ENCODE peak calls at places on chromosomes 7 and 10, in five cellular contexts. V, F, S, L and H are unnamed samples.

GRCh38 chr10:112827951-112828350 is 122.1 kb upstream of the TCF7L2 start:
- DNase-seq in V (no peak), S (no peak), L (no peak), F (no peak), H (no peak)

GRCh38 chr7:86222806-86223205 is 420.9 kb upstream of the GRM3 start:
- DNase-seq in L (no peak), S (no peak), F (no peak), V (no peak), H (no peak)

GRCh38 chr10:116331815-116332214 is 7.6 kb downstream of the CCDC172 start:
- DNase-seq in V (no peak), L (no peak), S (no peak), F (no peak), H (no peak)

GRCh38 chr7:100583132-100584045 is 2.5 kb downstream of the LRCH4 start:
- DNase-seq in S (no peak), V (no peak), F (peak; percentile 43), L (no peak), H (no peak)

GRCh38 chr7:7176421-7177043 is 5.8 kb upstream of the C1GALT1 start:
- DNase-seq in V (no peak), L (peak; percentile 59), F (no peak), S (peak; percentile 67), H (no peak)

GRCh38 chr10:124389613-124390361 is 28.9 kb downstream of the OAT start:
- DNase-seq in F (no peak), L (peak; percentile 2), V (no peak), S (no peak), H (no peak)

GRCh38 chr10:106652279-106652678 is 512.2 kb downstream of the SORCS1 start:
- DNase-seq in F (no peak), L (no peak), V (no peak), S (peak; percentile 23), H (no peak)

GRCh38 chr7:10122573-10123100 is 851.0 kb upstream of the PHF14 start:
- DNase-seq in V (no peak), S (no peak), F (no peak), L (no peak), H (no peak)

GRCh38 chr10:31071232-31071999 is 39.8 kb upstream of the ZNF438 start:
- DNase-seq in V (no peak), L (peak; percentile 48), S (no peak), F (no peak), H (no peak)

GRCh38 chr10:100728928-100729876 is 16.2 kb upstream of the PAX2 start:
- DNase-seq in V (no peak), F (no peak), L (no peak), S (peak; percentile 50), H (no peak)

GRCh38 chr10:20233423-20233822 is 417.2 kb downstream of the PLXDC2 start:
- DNase-seq in V (no peak), S (peak; percentile 82), F (no peak), L (no peak), H (no peak)

GRCh38 chr7:2813350-2814185 is 30.5 kb downstream of the GNA12 start:
- DNase-seq in S (no peak), F (no peak), L (no peak), V (no peak), H (no peak)

GRCh38 chr10:131549116-131549515 is 237.6 kb upstream of the TCERG1L start:
- DNase-seq in L (no peak), V (no peak), S (no peak), F (no peak), H (no peak)

GRCh38 chr7:12827920-12828319 is 140.5 kb downstream of the ARL4A start:
- DNase-seq in L (no peak), V (no peak), F (no peak), S (no peak), H (no peak)

GRCh38 chr7:7327423-7327822 is 145.1 kb downstream of the C1GALT1 start:
- DNase-seq in F (no peak), V (no peak), L (no peak), S (no peak), H (no peak)

GRCh38 chr7:158266817-158267736 is 320.5 kb downstream of the PTPRN2 start:
- DNase-seq in V (no peak), S (no peak), F (no peak), L (no peak), H (no peak)

GRCh38 chr10:30384791-30385201 is 35.7 kb upstream of the MTPAP start:
- DNase-seq in V (no peak), L (peak; percentile 34), F (no peak), S (peak; percentile 76), H (no peak)

GRCh38 chr7:20790273-20790842 is 3.7 kb upstream of the SP8 start:
- DNase-seq in L (no peak), S (no peak), F (no peak), V (no peak), H (no peak)

GRCh38 chr10:115948415-115948814 is 324.6 kb downstream of the GFRA1 start:
- DNase-seq in L (peak; percentile 20), V (no peak), S (peak; percentile 39), F (no peak), H (no peak)

GRCh38 chr10:84401838-84402611 is 73.6 kb downstream of the CCSER2 start:
- DNase-seq in V (no peak), F (no peak), S (no peak), L (no peak), H (no peak)

GRCh38 chr10:45581497-45582385 is 90.8 kb downstream of the ZFAND4 start:
- DNase-seq in S (no peak), L (no peak), V (no peak), F (no peak), H (no peak)

GRCh38 chr7:34991938-34992840 is 45.1 kb downstream of the DPY19L1 start:
- DNase-seq in V (peak; percentile 19), S (peak; percentile 52), L (no peak), F (peak; percentile 27), H (no peak)

GRCh38 chr10:71401056-71401455 is 4.3 kb downstream of the CDH23 start:
- DNase-seq in F (no peak), S (no peak), V (no peak), L (no peak), H (no peak)

GRCh38 chr7:92749832-92750231 is 86.5 kb downstream of the CDK6 start:
- DNase-seq in F (no peak), L (no peak), V (no peak), S (no peak), H (no peak)

GRCh38 chr10:87671416-87671815 is 11.7 kb downstream of the PAPSS2 start:
- DNase-seq in S (no peak), F (no peak), L (no peak), V (no peak), H (no peak)

GRCh38 chr7:12089951-12090756 is 120.9 kb upstream of the TMEM106B start:
- DNase-seq in S (no peak), F (no peak), V (no peak), L (no peak), H (no peak)